ENCODE peak calls at places on chromosomes 6 and 20, in six cellular contexts. O is IMR-90, X is mesenchymal stem cell, F is neuronal stem cell, Y is H1, P is trophoblast cell. Q is an unnamed sample.

GRCh38 chr6:158688860-158689259 is 39.0 kb downstream of the SYTL3 start:
- DNase-seq in F (no peak), O (peak; percentile 67), Y (no peak), X (no peak), P (no peak), Q (no peak)

GRCh38 chr20:13286600-13286999 is 65.5 kb downstream of the ISM1 start:
- DNase-seq in P (no peak), X (no peak), O (no peak), F (no peak), Y (no peak), Q (no peak)

GRCh38 chr6:105932440-105932839 is 153.7 kb upstream of the PRDM1 start:
- DNase-seq in Y (no peak), F (no peak), O (peak; percentile 61), P (no peak), X (no peak), Q (no peak)

GRCh38 chr6:34377984-34378383 is 14.5 kb downstream of the NUDT3 start:
- DNase-seq in O (peak; percentile 22), X (no peak), Y (no peak), P (no peak), F (no peak), Q (peak; percentile 87)

GRCh38 chr6:148166339-148166949 is 176.2 kb upstream of the SASH1 start:
- DNase-seq in X (peak; percentile 73), P (peak; percentile 79), Y (no peak), O (peak; percentile 72), F (peak; percentile 32), Q (peak; percentile 76)

GRCh38 chr6:70479236-70479635 is 65.9 kb downstream of the FAM135A start:
- DNase-seq in Y (no peak), X (peak; percentile 10), F (no peak), O (peak; percentile 35), P (no peak), Q (no peak)

GRCh38 chr6:27312146-27312949 is at the start of gene POM121L2:
- DNase-seq in O (peak; percentile 28), Y (peak; percentile 90), P (peak; percentile 92), X (peak; percentile 35), F (no peak), Q (peak; percentile 92)

GRCh38 chr6:134537146-134537555 is 219.2 kb upstream of the SGK1 start:
- DNase-seq in F (no peak), Y (no peak), X (peak; percentile 75), O (peak; percentile 97), P (peak; percentile 54), Q (peak; percentile 71)

GRCh38 chr6:14717307-14717706 is 528.6 kb upstream of the JARID2 start:
- DNase-seq in Y (no peak), F (no peak), O (no peak), X (no peak), P (no peak), Q (no peak)

GRCh38 chr20:19605759-19606158 is 152.3 kb upstream of the RIN2 start:
- DNase-seq in X (no peak), F (no peak), Y (no peak), P (no peak), O (no peak), Q (no peak)

GRCh38 chr20:31566658-31567379 is 38.3 kb upstream of the ID1 start:
- DNase-seq in X (no peak), F (no peak), P (no peak), O (no peak), Y (peak; percentile 56), Q (no peak)

GRCh38 chr6:14799928-14800327 is 445.9 kb upstream of the JARID2 start:
- DNase-seq in P (peak; percentile 78), X (peak; percentile 85), Y (no peak), F (peak; percentile 65), O (peak; percentile 81), Q (peak; percentile 97)

GRCh38 chr20:58389324-58389967 is 417 bp downstream of the VAPB start:
- DNase-seq in Y (no peak), F (no peak), P (peak; percentile 56), O (peak; percentile 32), X (peak; percentile 67), Q (peak; percentile 67)

GRCh38 chr6:142985286-142985685 is 40.3 kb upstream of the HIVEP2 start:
- DNase-seq in O (no peak), F (no peak), Y (no peak), P (no peak), X (no peak), Q (no peak)

GRCh38 chr6:111222341-111222740 is 135.0 kb downstream of the SLC16A10 start:
- DNase-seq in P (no peak), X (no peak), O (no peak), F (no peak), Y (no peak), Q (no peak)

GRCh38 chr6:105894556-105894955 is 191.6 kb upstream of the PRDM1 start:
- DNase-seq in O (no peak), F (no peak), P (peak; percentile 78), X (no peak), Y (no peak), Q (no peak)

GRCh38 chr6:163324928-163325784 is 89.4 kb upstream of the QKI start:
- DNase-seq in P (no peak), F (no peak), X (no peak), O (peak; percentile 8), Y (no peak), Q (no peak)

GRCh38 chr6:101722991-101723579 is 329.6 kb downstream of the GRIK2 start:
- DNase-seq in P (peak; percentile 53), F (no peak), O (peak; percentile 98), X (peak; percentile 82), Y (no peak), Q (no peak)

GRCh38 chr6:160101262-160102205 is 20.1 kb upstream of the SLC22A1 start:
- DNase-seq in P (no peak), F (no peak), Y (no peak), O (no peak), X (peak; percentile 7), Q (peak; percentile 66)

GRCh38 chr6:113684382-113684901 is 172.7 kb upstream of the MARCKS start:
- DNase-seq in F (no peak), O (peak; percentile 41), X (peak; percentile 36), P (peak; percentile 86), Y (no peak), Q (peak; percentile 51)

GRCh38 chr6:37779111-37779800 is 40.3 kb upstream of the ZFAND3 start:
- DNase-seq in Y (no peak), X (no peak), P (no peak), F (no peak), O (no peak), Q (no peak)

GRCh38 chr20:13012886-13013285 is 4.1 kb downstream of the SPTLC3 start:
- DNase-seq in X (no peak), Y (no peak), F (peak; percentile 24), O (no peak), P (no peak), Q (no peak)

GRCh38 chr20:3218307-3218988 is 9.2 kb downstream of the ITPA start:
- DNase-seq in X (peak; percentile 54), F (peak; percentile 52), P (peak; percentile 78), Y (peak; percentile 98), O (no peak), Q (peak; percentile 75)

GRCh38 chr20:63554361-63555278 is 661 bp downstream of the FNDC11 start:
- DNase-seq in F (no peak), Y (no peak), P (peak; percentile 25), O (no peak), X (no peak), Q (no peak)

GRCh38 chr6:110255356-110255755 is 75.1 kb downstream of the CDC40 start:
- DNase-seq in O (peak; percentile 37), F (peak; percentile 41), P (peak; percentile 25), X (peak; percentile 34), Y (peak; percentile 77), Q (peak; percentile 67)

GRCh38 chr6:44499609-44500008 is 112.1 kb downstream of the CDC5L start:
- DNase-seq in X (no peak), Y (peak; percentile 38), P (no peak), O (no peak), F (no peak), Q (no peak)

GRCh38 chr6:133428299-133428698 is 187.1 kb downstream of the EYA4 start:
- DNase-seq in P (peak; percentile 86), O (no peak), Y (no peak), F (no peak), X (no peak), Q (no peak)

GRCh38 chr6:75849329-75850025 is 100.4 kb downstream of the MYO6 start:
- DNase-seq in Y (no peak), F (no peak), P (no peak), X (peak; percentile 33), O (peak; percentile 19), Q (no peak)

GRCh38 chr6:44080561-44081521 is 46.4 kb downstream of the MRPL14 start:
- DNase-seq in P (no peak), F (no peak), X (no peak), Y (no peak), O (no peak), Q (no peak)

GRCh38 chr20:11120451-11120850 is 446.7 kb upstream of the JAG1 start:
- DNase-seq in F (no peak), X (no peak), P (no peak), Y (no peak), O (no peak), Q (no peak)

GRCh38 chr6:158654960-158655485 is 5.2 kb downstream of the SYTL3 start:
- DNase-seq in X (peak; percentile 87), O (peak; percentile 79), F (no peak), Y (no peak), P (peak; percentile 87), Q (no peak)

DNA sequence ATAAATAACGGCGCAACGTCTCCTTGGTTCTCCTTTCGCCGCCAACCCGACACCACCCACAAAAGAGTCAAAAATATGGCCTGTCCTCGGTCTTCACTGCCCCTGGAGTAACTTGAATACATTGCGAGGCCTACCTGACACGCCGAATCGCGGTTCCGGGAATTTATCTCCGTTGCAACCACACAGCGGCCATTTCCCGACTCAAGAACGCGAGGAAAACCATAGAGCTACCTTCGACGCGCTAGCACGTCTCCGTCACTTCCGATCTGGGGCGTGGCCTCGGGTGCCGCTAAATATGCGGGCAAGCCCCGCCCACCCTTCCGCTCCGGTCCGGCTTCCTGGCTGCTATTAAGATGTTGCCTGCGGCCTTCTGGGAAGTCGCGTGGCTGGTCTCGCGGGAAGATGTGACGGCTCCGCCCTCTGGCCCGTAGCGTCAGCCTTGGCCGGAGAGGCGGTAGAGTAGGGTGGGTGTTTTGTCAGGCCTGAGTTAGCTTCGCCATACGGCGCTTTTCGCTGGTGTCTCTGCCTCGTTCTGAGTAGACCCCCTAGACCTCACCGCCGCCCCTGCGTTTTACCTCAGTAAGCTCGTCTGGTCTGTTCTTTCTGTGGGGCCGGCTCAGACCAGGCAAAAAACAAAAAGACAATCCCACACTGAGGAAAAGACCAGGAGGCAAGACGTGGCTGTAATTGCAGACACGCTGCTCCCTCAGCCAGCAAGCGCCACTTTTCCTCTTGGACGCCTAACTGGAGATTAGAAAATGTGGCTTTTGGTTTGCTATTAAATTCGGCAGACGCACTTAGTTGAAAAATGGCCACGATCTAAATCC is at the start of gene BCLAF1:
- DNase-seq in F (peak; percentile 99), O (peak; percentile 99), P (peak; percentile 100), Y (peak; percentile 99), X (peak; percentile 99), Q (peak; percentile 99)
- H3K4ac ChIP-seq in F (peak within 1 kb of the TSS; percentile 99), O (peak within 1 kb of the TSS; percentile 98), P (peak within 1 kb of the TSS; percentile 82), Y (peak within 1 kb of the TSS; percentile 97), X (peak within 1 kb of the TSS; percentile 100), Q (peak within 1 kb of the TSS; percentile 97)

GRCh38 chr20:62512812-62513211 is 37.0 kb upstream of the GATA5 start:
- DNase-seq in F (no peak), O (no peak), X (no peak), P (no peak), Y (no peak), Q (no peak)
- H3K4me2 ChIP-seq in F (no peak overlapping the region), O (no peak overlapping the region), X (no peak overlapping the region), P (no peak overlapping the region), Y (no peak overlapping the region), Q (no peak overlapping the region)

GRCh38 chr6:84033523-84034451 is at the start of gene MRAP2:
- DNase-seq in P (peak; percentile 51), O (no peak), F (peak; percentile 53), Y (peak; percentile 78), X (no peak), Q (peak; percentile 48)
- H3K4me3 ChIP-seq in P (peak within 1 kb of the TSS; percentile 63), O (peak within 1 kb of the TSS; percentile 25), F (peak within 1 kb of the TSS; percentile 90), Y (peak within 1 kb of the TSS; percentile 60), X (peak within 1 kb of the TSS; percentile 84), Q (peak within 1 kb of the TSS; percentile 46)

GRCh38 chr20:40536866-40537265 is 152.2 kb downstream of the MAFB start:
- DNase-seq in O (no peak), P (peak; percentile 32), X (peak; percentile 13), F (no peak), Y (no peak), Q (no peak)
- H3K4ac ChIP-seq in O (no peak overlapping the region), P (no peak overlapping the region), X (no peak overlapping the region), F (no peak overlapping the region), Y (no peak overlapping the region), Q (no peak overlapping the region)

Q was measured in mesendoderm.